ENCODE peak calls at places on chromosomes 2 and 18, in eight cellular contexts. J, W, F, C, P, Q, Z and H are unnamed samples.

GRCh38 chr2:188292446-188293239 is 969 bp downstream of the GULP1 start:
- DNase-seq in W (peak; percentile 81), J (peak; percentile 81), Z (no peak), C (peak; percentile 78), P (peak; percentile 88), F (peak; percentile 89), Q (peak; percentile 90), H (peak; percentile 94)

GRCh38 chr2:82283075-82283474 is 1978.5 kb upstream of the LRRTM1 start:
- DNase-seq in F (no peak), W (no peak), J (no peak), C (no peak), Q (no peak), P (no peak), Z (no peak), H (no peak)

GRCh38 chr2:221370942-221371221 is 201.2 kb downstream of the EPHA4 start:
- DNase-seq in P (no peak), C (no peak), Q (no peak), W (no peak), J (no peak), Z (no peak), F (no peak), H (no peak)

GRCh38 chr2:29058082-29058481 is 16.2 kb downstream of the PCARE start:
- DNase-seq in Z (no peak), W (no peak), P (no peak), C (no peak), F (no peak), J (no peak), Q (peak; percentile 24), H (no peak)

GRCh38 chr2:150596071-150596470 is 108.6 kb upstream of the RND3 start:
- DNase-seq in Q (no peak), Z (no peak), C (no peak), F (no peak), P (no peak), J (no peak), W (no peak), H (no peak)

GRCh38 chr2:98730053-98730850 is 680 bp downstream of the MGAT4A start:
- DNase-seq in J (no peak), Q (peak; percentile 75), P (peak; percentile 86), C (no peak), Z (no peak), F (peak; percentile 65), W (peak; percentile 70), H (peak; percentile 68)

GRCh38 chr18:24979223-24979622 is 372.7 kb downstream of the ZNF521 start:
- DNase-seq in F (no peak), Z (no peak), Q (no peak), C (no peak), J (no peak), P (no peak), W (no peak), H (no peak)

GRCh38 chr2:47076586-47077441 is 78.3 kb downstream of the STPG4 start:
- DNase-seq in Q (no peak), C (peak; percentile 69), W (peak; percentile 39), P (peak; percentile 86), F (no peak), J (peak; percentile 94), Z (no peak), H (no peak)

GRCh38 chr2:113157897-113158753 is 15.6 kb upstream of the PSD4 start:
- DNase-seq in F (no peak), Q (no peak), C (no peak), P (no peak), W (no peak), J (no peak), Z (no peak), H (no peak)

GRCh38 chr2:231926761-231927565 is 767 bp upstream of the NPPC start:
- DNase-seq in Q (peak; percentile 62), C (no peak), F (no peak), Z (no peak), W (no peak), P (no peak), J (no peak), H (peak; percentile 23)

GRCh38 chr2:149858916-149859634 is 271.5 kb upstream of the MMADHC start:
- DNase-seq in W (no peak), Q (no peak), P (no peak), C (no peak), Z (peak; percentile 85), J (no peak), F (no peak), H (no peak)

GRCh38 chr2:148702475-148702874 is 57.9 kb downstream of the EPC2 start:
- DNase-seq in Z (no peak), P (no peak), Q (no peak), F (no peak), C (no peak), J (no peak), W (no peak), H (no peak)

GRCh38 chr2:43219383-43220228 is 6.8 kb downstream of the ZFP36L2 start:
- DNase-seq in J (peak; percentile 75), C (peak; percentile 77), Q (peak; percentile 95), Z (peak; percentile 94), P (peak; percentile 93), W (peak; percentile 95), F (peak; percentile 92), H (peak; percentile 85)

GRCh38 chr2:43218221-43218549 is 8.2 kb downstream of the ZFP36L2 start:
- DNase-seq in Q (no peak), W (no peak), J (no peak), Z (no peak), C (no peak), P (no peak), F (no peak), H (no peak)

GRCh38 chr2:43220229-43220981 is 6.0 kb downstream of the ZFP36L2 start:
- DNase-seq in Z (no peak), Q (no peak), W (no peak), J (no peak), C (no peak), F (no peak), P (no peak), H (no peak)

GRCh38 chr2:43217228-43218220 is 8.9 kb downstream of the ZFP36L2 start:
- DNase-seq in C (no peak), W (peak; percentile 54), P (no peak), Q (no peak), J (no peak), F (no peak), Z (no peak), H (no peak)

GRCh38 chr2:43218550-43219382 is 7.6 kb downstream of the ZFP36L2 start:
- DNase-seq in P (peak; percentile 81), Z (peak; percentile 84), F (peak; percentile 77), Q (peak; percentile 78), W (peak; percentile 86), C (no peak), J (no peak), H (no peak)
- TF ChIP-seq POLR2AphosphoS5 in P (no peak), Z (peak; percentile 74), F (no peak), Q (no peak), W (peak; percentile 5), C (no peak), J (peak; percentile 15), H (no peak)

DNA sequence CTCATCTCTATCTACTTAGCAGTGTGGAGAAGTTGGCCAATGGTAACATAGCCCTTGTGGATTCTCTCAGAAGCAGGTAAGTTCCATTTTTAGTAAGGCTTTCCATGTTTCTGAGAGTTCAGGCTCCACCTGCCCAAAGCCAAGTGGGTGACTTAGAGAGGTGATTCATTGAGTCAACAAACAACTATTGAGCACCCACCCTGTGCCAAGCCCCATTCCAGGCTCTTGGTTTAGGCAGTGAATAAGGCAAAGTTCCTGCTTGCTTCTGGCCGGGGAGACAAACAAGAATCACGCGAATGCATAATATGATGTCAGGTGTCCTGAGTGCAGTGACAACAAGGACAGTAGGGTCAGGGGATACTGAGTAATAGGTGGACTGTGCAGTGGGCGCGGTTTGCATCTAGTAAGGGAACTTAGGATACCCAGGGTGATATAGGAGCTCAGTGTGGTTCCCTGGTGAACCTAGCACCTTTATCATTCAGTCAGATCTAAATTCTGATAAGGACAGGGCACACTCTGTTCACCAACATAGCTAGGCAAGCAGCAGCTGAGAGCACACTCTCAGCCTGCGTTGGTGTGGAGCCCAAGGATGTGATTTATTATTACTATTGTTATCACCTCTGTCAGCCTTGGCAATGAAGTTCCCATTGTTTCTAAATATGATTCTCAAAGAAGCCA is 31.7 kb upstream of the KCTD1 start:
- DNase-seq in J (peak; percentile 56), P (peak; percentile 85), Q (no peak), C (no peak), F (peak; percentile 64), W (peak; percentile 27), Z (no peak), H (peak; percentile 32)
- H3K27ac ChIP-seq in J (no peak overlapping the region), P (no peak overlapping the region), Q (no peak overlapping the region), C (no peak overlapping the region), F (peak overlapping the region; percentile 7), W (no peak overlapping the region), Z (no peak overlapping the region), H (no peak overlapping the region)

DNA sequence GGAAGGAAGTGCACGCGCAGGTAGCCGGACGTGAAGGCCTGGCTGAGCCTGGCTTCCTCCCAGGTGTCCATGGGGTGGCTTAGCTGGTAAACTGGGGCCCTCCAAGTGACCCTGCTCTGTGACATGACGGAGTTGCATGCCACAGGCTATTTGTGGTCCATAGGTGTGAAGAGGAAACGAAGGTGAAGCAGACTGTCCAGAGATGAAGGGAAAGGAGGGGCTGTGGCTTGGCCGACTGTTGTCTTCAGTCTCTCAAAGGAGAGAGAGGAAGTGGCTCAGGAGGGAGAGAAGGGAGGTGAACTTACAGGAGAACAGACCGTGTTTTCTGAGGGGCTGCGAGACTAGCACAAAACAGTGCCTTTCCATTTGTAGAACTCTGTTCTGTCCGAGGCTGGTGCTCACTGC is 19.3 kb downstream of the INPP5D start:
- DNase-seq in C (no peak), Q (no peak), J (no peak), P (no peak), F (no peak), Z (no peak), W (peak; percentile 56), H (no peak)
- TF ChIP-seq POLR2AphosphoS5 in C (no peak), Q (no peak), J (no peak), P (no peak), F (no peak), Z (no peak), W (no peak), H (no peak)

DNA sequence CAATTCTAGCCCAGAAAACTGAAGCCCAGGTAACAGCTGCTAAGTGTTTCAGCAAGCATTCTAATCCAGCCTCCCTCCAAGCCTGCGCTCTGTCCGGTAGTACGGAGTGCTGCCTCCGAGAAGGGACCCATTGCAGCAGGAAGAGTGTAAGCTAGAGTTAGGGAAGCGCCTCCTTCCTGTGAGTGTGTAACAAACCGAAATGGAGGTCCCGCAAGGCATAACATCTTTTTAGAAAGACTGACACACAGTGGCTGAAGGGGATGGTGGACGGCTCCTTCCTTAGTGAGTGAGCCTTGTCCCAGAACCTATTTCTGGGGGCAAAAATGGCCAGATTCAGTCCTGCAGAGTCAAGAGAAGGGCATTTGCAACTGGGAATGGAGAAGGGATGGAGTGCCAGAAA is 12.2 kb downstream of the PKDCC start:
- DNase-seq in P (no peak), Q (no peak), Z (no peak), F (no peak), C (no peak), J (no peak), W (no peak), H (no peak)
- H3K27ac ChIP-seq in P (peak overlapping the region; percentile 76), Q (peak overlapping the region; percentile 96), Z (no peak overlapping the region), F (peak overlapping the region; percentile 73), C (no peak overlapping the region), J (no peak overlapping the region), W (peak overlapping the region; percentile 86), H (no peak overlapping the region)

GRCh38 chr18:70499218-70499691 is 210.4 kb downstream of the SOCS6 start:
- DNase-seq in J (no peak), F (no peak), Q (no peak), W (no peak), C (no peak), P (no peak), Z (no peak), H (no peak)
- TF ChIP-seq POLR2AphosphoS5 in J (no peak), F (no peak), Q (no peak), W (no peak), C (no peak), P (no peak), Z (no peak), H (no peak)